ENCODE peak calls at places on chromosomes 3 and 15, in six cellular contexts. P, H, E, X, U and K are unnamed samples.

GRCh38 chr3:126678691-126679317 is 23.9 kb upstream of the TXNRD3 start:
- DNase-seq in E (no peak), U (no peak), X (no peak), P (no peak), H (no peak), K (peak; percentile 82)

GRCh38 chr15:67202991-67203390 is 51.5 kb downstream of the AAGAB start:
- DNase-seq in X (no peak), H (no peak), U (no peak), P (no peak), E (no peak), K (no peak)

GRCh38 chr3:192923731-192924130 is 6.1 kb upstream of the MB21D2 start:
- DNase-seq in H (no peak), X (no peak), P (no peak), U (no peak), E (no peak), K (no peak)

GRCh38 chr3:30639937-30640336 is 33.5 kb downstream of the TGFBR2 start:
- DNase-seq in H (no peak), E (no peak), X (no peak), U (no peak), P (no peak), K (no peak)

GRCh38 chr3:150588027-150588830 is 14.9 kb upstream of the SELENOT start:
- DNase-seq in P (no peak), E (no peak), X (no peak), H (no peak), U (no peak), K (no peak)

GRCh38 chr3:169836058-169836941 is 23.6 kb upstream of the LRRC34 start:
- DNase-seq in H (no peak), E (no peak), P (no peak), X (no peak), U (no peak), K (no peak)

GRCh38 chr3:45309876-45310275 is 78.5 kb upstream of the LARS2 start:
- DNase-seq in P (no peak), U (no peak), E (no peak), H (peak; percentile 20), X (no peak), K (no peak)

GRCh38 chr15:78155355-78155939 is 6.3 kb downstream of the IDH3A start:
- DNase-seq in U (no peak), E (no peak), X (no peak), P (no peak), H (no peak), K (no peak)

GRCh38 chr3:127015282-127016042 is 32.5 kb downstream of the PLXNA1 start:
- DNase-seq in H (no peak), X (no peak), U (no peak), P (no peak), E (no peak), K (no peak)

GRCh38 chr3:118501152-118501551 is 533.5 kb downstream of the IGSF11 start:
- DNase-seq in H (no peak), X (peak; percentile 39), U (peak; percentile 50), E (no peak), P (peak; percentile 5), K (no peak)

GRCh38 chr3:98777801-98778220 is 14.7 kb downstream of the ST3GAL6 start:
- DNase-seq in U (no peak), E (no peak), H (no peak), P (no peak), X (no peak), K (no peak)

GRCh38 chr15:88650556-88650955 is 11.7 kb downstream of the ISG20 start:
- DNase-seq in H (peak; percentile 3), X (no peak), U (no peak), P (no peak), E (no peak), K (peak; percentile 72)